ENCODE peak calls at places on chromosomes 3 and 15, in five cellular contexts. L, V, F, X and G are unnamed samples.

GRCh38 chr15:45618813-45619212 is 16.0 kb upstream of the SQOR start:
- DNase-seq in L (no peak), V (no peak), F (no peak), X (no peak), G (no peak)

GRCh38 chr3:161369531-161369930 is 1.8 kb downstream of the SPTSSB start:
- DNase-seq in F (no peak), L (no peak), V (no peak), X (no peak), G (no peak)

GRCh38 chr3:38152660-38153059 is 12.7 kb upstream of the OXSR1 start:
- DNase-seq in X (no peak), L (no peak), F (no peak), V (no peak), G (no peak)

GRCh38 chr15:101372149-101372577 is 77.1 kb upstream of the SNRPA1 start:
- DNase-seq in L (no peak), V (no peak), F (no peak), X (no peak), G (peak; percentile 96)

GRCh38 chr3:54676087-54676486 is 251.8 kb downstream of the LRTM1 start:
- DNase-seq in F (no peak), X (no peak), V (no peak), L (no peak), G (no peak)

GRCh38 chr3:149813367-149814281 is 609 bp downstream of the RNF13 start:
- DNase-seq in F (peak; percentile 39), L (peak; percentile 71), X (no peak), V (peak; percentile 27), G (peak; percentile 66)

GRCh38 chr3:187705164-187705563 is 2.8 kb upstream of the RTP2 start:
- DNase-seq in V (no peak), F (peak; percentile 8), L (no peak), X (no peak), G (peak; percentile 84)

GRCh38 chr3:134388748-134389485 is 14.7 kb upstream of the AMOTL2 start:
- DNase-seq in V (no peak), X (no peak), L (no peak), F (no peak), G (no peak)

GRCh38 chr3:32551496-32551895 is 19.2 kb downstream of the DYNC1LI1 start:
- DNase-seq in V (no peak), L (no peak), F (no peak), X (no peak), G (no peak)

GRCh38 chr3:89565098-89565497 is 457.7 kb downstream of the EPHA3 start:
- DNase-seq in V (no peak), X (no peak), F (peak; percentile 55), L (no peak), G (no peak)

GRCh38 chr3:50652709-50653108 is 22.0 kb upstream of the DOCK3 start:
- DNase-seq in F (no peak), L (peak; percentile 17), X (peak; percentile 5), V (peak; percentile 72), G (no peak)

GRCh38 chr3:2334921-2335320 is 236.3 kb downstream of the CNTN4 start:
- DNase-seq in F (no peak), X (no peak), V (no peak), L (no peak), G (no peak)

GRCh38 chr15:92599394-92599970 is 56.1 kb downstream of the FAM174B start:
- DNase-seq in X (no peak), L (no peak), F (peak; percentile 72), V (no peak), G (no peak)

GRCh38 chr3:172129868-172130751 is 90.7 kb downstream of the FNDC3B start:
- DNase-seq in X (no peak), L (peak; percentile 94), V (no peak), F (peak; percentile 99), G (peak; percentile 87)

GRCh38 chr15:29061746-29062660 is 176.2 kb downstream of the APBA2 start:
- DNase-seq in F (no peak), X (no peak), V (no peak), L (no peak), G (no peak)

GRCh38 chr3:154164387-154164786 is 43.2 kb downstream of the ARHGEF26 start:
- DNase-seq in X (no peak), L (no peak), F (no peak), V (no peak), G (no peak)

GRCh38 chr15:64224508-64224907 is 61.7 kb upstream of the PPIB start:
- DNase-seq in X (no peak), V (no peak), L (peak; percentile 61), F (peak; percentile 38), G (peak; percentile 17)

GRCh38 chr15:89199734-89200133 is 21.6 kb downstream of the RLBP1 start:
- DNase-seq in L (peak; percentile 6), X (no peak), V (no peak), F (no peak), G (no peak)

GRCh38 chr3:21654662-21655061 is 96.3 kb downstream of the ZNF385D start:
- DNase-seq in X (no peak), V (no peak), F (peak; percentile 91), L (no peak), G (no peak)

GRCh38 chr3:25894101-25894500 is 104.2 kb downstream of the OXSM start:
- DNase-seq in X (no peak), V (no peak), F (no peak), L (no peak), G (peak; percentile 32)

GRCh38 chr3:136141296-136141785 is 54.8 kb downstream of the MSL2 start:
- DNase-seq in X (no peak), F (peak; percentile 30), V (no peak), L (no peak), G (no peak)

GRCh38 chr3:139087621-139088020 is 42.9 kb upstream of the PRR23C start:
- DNase-seq in F (no peak), V (no peak), X (no peak), L (no peak), G (no peak)

DNA sequence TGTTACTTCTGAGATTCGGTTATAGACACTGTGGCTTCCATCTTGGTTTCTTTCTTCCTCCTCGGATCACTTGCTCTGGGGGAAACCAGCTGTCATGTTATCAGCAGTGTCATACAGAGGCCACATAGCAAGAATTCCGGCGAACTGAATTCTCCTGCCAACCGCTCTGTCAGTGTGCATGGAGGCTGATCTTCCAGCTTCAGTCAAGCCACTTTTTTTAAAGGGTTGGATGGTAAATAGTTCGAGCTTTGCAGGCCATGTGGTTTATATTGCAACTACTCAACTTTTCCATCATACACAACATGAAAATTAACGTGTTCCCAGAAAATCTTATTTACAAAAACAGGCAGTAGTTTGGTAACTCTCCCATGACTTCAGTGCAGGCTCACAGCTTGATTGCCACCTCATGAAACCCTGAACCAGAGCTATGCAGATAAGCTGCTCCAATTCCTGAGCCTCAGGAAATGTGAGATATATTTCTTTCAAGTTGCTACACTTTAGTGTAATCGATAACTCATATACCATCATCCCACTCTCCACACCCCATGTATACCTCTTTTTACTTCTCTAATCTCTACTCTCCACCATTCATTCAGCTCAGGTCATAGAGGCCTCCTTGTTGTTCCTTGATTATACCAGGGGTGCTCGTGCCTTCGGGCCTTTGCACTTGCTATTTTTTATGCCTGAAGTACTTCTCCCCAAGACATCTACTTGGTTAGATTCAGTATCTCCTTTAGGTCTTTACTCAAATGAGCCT is 7.2 kb downstream of the RPL22L1 start:
- DNase-seq in F (peak; percentile 32), X (no peak), L (no peak), V (no peak), G (no peak)
- H2AFZ ChIP-seq in F (no peak overlapping the region), X (no peak overlapping the region), L (no peak overlapping the region), V (no peak overlapping the region), G (no peak overlapping the region)

DNA sequence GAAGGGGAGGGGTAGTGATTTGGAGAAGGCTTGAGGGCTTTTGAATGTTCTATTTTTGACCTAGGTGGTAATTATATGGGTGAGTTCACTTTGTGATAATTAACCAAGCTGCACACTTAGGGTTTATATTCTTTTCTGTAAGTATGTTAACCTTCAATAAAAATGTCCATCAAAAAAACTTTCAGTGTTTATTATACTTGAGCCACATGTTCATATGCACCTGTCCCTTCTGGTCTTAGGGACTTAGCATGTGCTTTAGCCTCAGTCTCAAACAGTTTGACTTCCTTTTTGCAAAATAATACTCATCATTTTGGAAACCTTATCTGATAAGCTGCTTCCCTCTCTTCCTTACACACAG is 28.4 kb downstream of the PDE8A start:
- DNase-seq in V (no peak), L (no peak), X (no peak), F (no peak), G (no peak)
- H3K79me2 ChIP-seq in V (no peaks in the 10 kb centered on the region), L (peaks cover 19% of the 10 kb centered on the region), X (peaks cover 61% of the 10 kb centered on the region), F (peaks cover 65% of the 10 kb centered on the region), G (peaks cover 74% of the 10 kb centered on the region)

GRCh38 chr3:16427309-16427965 is 86.1 kb downstream of the RFTN1 start:
- DNase-seq in F (peak; percentile 95), V (no peak), L (no peak), X (no peak), G (peak; percentile 94)

GRCh38 chr3:16430717-16431630 is 82.5 kb downstream of the RFTN1 start:
- DNase-seq in X (peak; percentile 75), L (no peak), V (peak; percentile 23), F (no peak), G (no peak)

GRCh38 chr3:16426665-16427064 is 86.8 kb downstream of the RFTN1 start:
- DNase-seq in V (no peak), X (no peak), F (no peak), L (no peak), G (no peak)

GRCh38 chr3:16425398-16426057 is 88.0 kb downstream of the RFTN1 start:
- DNase-seq in L (no peak), X (no peak), V (no peak), F (no peak), G (no peak)

GRCh38 chr3:16429086-16429485 is 84.4 kb downstream of the RFTN1 start:
- DNase-seq in L (no peak), F (peak; percentile 30), X (no peak), V (no peak), G (no peak)
- H3K27ac ChIP-seq in L (no peak overlapping the region), F (no peak overlapping the region), X (no peak overlapping the region), V (no peak overlapping the region), G (no peak overlapping the region)

GRCh38 chr15:31442203-31443090 is 115.8 kb downstream of the KLF13 start:
- DNase-seq in X (no peak), L (no peak), F (peak; percentile 88), V (no peak), G (peak; percentile 97)
- H2AFZ ChIP-seq in X (no peak overlapping the region), L (no peak overlapping the region), F (no peak overlapping the region), V (no peak overlapping the region), G (no peak overlapping the region)

DNA sequence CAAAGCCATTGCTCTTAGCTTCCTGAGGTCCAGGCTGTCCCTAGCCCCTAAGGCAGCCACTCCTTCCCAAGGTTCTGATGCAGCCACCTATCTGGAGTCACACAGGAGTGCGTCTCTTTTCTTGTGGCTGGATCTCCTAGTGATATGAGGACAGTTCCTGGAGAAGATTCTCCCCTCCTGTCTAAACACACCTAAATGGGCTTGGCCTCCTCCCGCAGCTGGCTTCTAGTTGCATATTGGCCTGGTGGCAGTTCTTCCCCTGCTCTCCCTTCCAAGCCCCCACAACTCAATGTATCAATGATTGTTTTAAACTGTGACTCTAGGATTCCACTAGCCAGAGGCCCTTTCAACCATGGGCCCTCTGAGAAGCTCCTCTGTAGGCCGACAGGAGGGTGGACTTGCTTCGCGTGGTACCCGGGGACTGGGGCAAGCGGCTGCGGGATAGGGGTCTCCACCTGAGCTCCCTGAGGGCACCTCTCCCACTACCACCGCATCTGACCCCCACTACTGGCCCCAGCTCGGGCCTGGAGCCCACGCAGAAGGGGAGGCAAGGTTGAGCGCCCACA is 1.4 kb downstream of the ITGA11 start:
- DNase-seq in F (no peak), V (no peak), X (no peak), L (no peak), G (no peak)
- H3K79me2 ChIP-seq in F (peaks cover 64% of the 10 kb centered on the region), V (no peaks in the 10 kb centered on the region), X (no peaks in the 10 kb centered on the region), L (no peaks in the 10 kb centered on the region), G (peaks cover 63% of the 10 kb centered on the region)